ENCODE peak calls at places on chromosomes 2 and 18, in four cellular contexts. B is small intestine, A is psoas muscle, I is A673. W is an unnamed sample. For H3K36me3, the result is how much of the 10 kb centered on the place peaks cover.

GRCh38 chr2:95062716-95063400 is 37.4 kb downstream of the MAL start:
- DNase-seq in I (no peak), B (no peak), A (no peak), W (peak)

GRCh38 chr18:47286776-47287410 is 35.4 kb upstream of the SKOR2 start:
- DNase-seq in B (no peak), A (no peak), I (no peak), W (no peak)

GRCh38 chr2:218257390-218257981 is 3.3 kb upstream of the GPBAR1 start:
- DNase-seq in A (no peak), I (peak), B (peak), W (no peak)

GRCh38 chr2:96533292-96534073 is 3.1 kb upstream of the ARID5A start:
- DNase-seq in A (peak), I (peak), B (no peak), W (no peak)

GRCh38 chr2:11833601-11834000 is 87.2 kb downstream of the LPIN1 start:
- DNase-seq in B (no peak), A (no peak), I (peak), W (no peak)

GRCh38 chr2:235692671-235693171 is 198.9 kb downstream of the AGAP1 start:
- DNase-seq in I (no peak), B (peak), A (no peak), W (no peak)

GRCh38 chr2:203547356-203547755 is 12.3 kb upstream of the RAPH1 start:
- DNase-seq in B (no peak), I (peak), A (no peak), W (no peak)

GRCh38 chr2:239621611-239622010 is 220.8 kb upstream of the HDAC4 start:
- DNase-seq in I (no peak), A (no peak), B (no peak), W (peak)

GRCh38 chr2:55923091-55923977 is at the start of gene EFEMP1:
- DNase-seq in B (no peak), A (peak), I (no peak), W (no peak)

GRCh38 chr2:164784376-164784775 is 57.2 kb downstream of the COBLL1 start:
- DNase-seq in I (no peak), B (no peak), A (no peak), W (no peak)

GRCh38 chr2:73716518-73717250 is 20.5 kb downstream of the TPRKB start:
- DNase-seq in I (no peak), A (no peak), B (peak), W (peak)

GRCh38 chr2:241892299-241893137 is 23.0 kb downstream of the RTP5 start:
- DNase-seq in B (no peak), I (no peak), A (peak), W (no peak)

GRCh38 chr2:65204461-65205230 is 23.0 kb upstream of the ACTR2 start:
- DNase-seq in B (peak), I (no peak), A (peak), W (no peak)

GRCh38 chr2:86825728-86826386 is 35.1 kb upstream of the CD8A start:
- DNase-seq in I (no peak), B (peak), A (no peak), W (no peak)

GRCh38 chr2:142714600-142714999 is 162.9 kb upstream of the KYNU start:
- DNase-seq in A (no peak), I (no peak), B (no peak), W (no peak)

GRCh38 chr2:127415593-127416485 is 2.4 kb upstream of the PROC start:
- DNase-seq in B (peak), A (peak), I (no peak), W (no peak)

GRCh38 chr2:160427629-160428424 is 65.8 kb downstream of the RBMS1 start:
- DNase-seq in B (peak), A (no peak), I (peak), W (no peak)

GRCh38 chr2:102442967-102443828 is 20.2 kb downstream of the IL18RAP start:
- DNase-seq in B (peak), A (no peak), I (peak), W (no peak)

GRCh38 chr2:2613279-2614199 is 282.5 kb upstream of the MYT1L start:
- DNase-seq in B (peak), A (peak), I (peak), W (peak)

GRCh38 chr18:59564516-59564915 is 132.7 kb downstream of the CCBE1 start:
- DNase-seq in B (no peak), I (no peak), A (no peak), W (no peak)

GRCh38 chr2:127733816-127734537 is 32.7 kb downstream of the SFT2D3 start:
- DNase-seq in I (no peak), B (no peak), A (no peak), W (no peak)

GRCh38 chr2:209473930-209474419 is 50.1 kb downstream of the MAP2 start:
- DNase-seq in I (peak), B (no peak), A (no peak), W (no peak)

GRCh38 chr18:68282232-68282631 is 432.7 kb downstream of the TMX3 start:
- DNase-seq in I (no peak), A (no peak), B (no peak), W (no peak)

GRCh38 chr2:66813525-66813924 is 378.6 kb downstream of the MEIS1 start:
- DNase-seq in B (no peak), A (no peak), I (no peak), W (no peak)

GRCh38 chr2:237214281-237214680 is 128.6 kb downstream of the COPS8 start:
- DNase-seq in I (no peak), A (no peak), B (no peak), W (peak)

GRCh38 chr18:42264467-42264866 is 309.4 kb downstream of the PIK3C3 start:
- DNase-seq in B (no peak), A (no peak), I (no peak), W (no peak)

GRCh38 chr2:208501217-208501616 is 94.6 kb downstream of the PTH2R start:
- DNase-seq in B (peak), A (no peak), I (peak), W (no peak)

GRCh38 chr2:237124820-237125219 is 39.1 kb downstream of the COPS8 start:
- DNase-seq in A (no peak), B (no peak), I (no peak), W (peak)

GRCh38 chr2:95309599-95309998 is 12.5 kb downstream of the KCNIP3 start:
- DNase-seq in I (no peak), A (no peak), B (no peak), W (no peak)

GRCh38 chr2:201130524-201131186 is 14.7 kb downstream of the CFLAR start:
- DNase-seq in B (no peak), A (no peak), I (no peak), W (no peak)

GRCh38 chr18:48622911-48623431 is 84.1 kb downstream of the CTIF start:
- DNase-seq in B (no peak), I (no peak), A (no peak), W (no peak)

GRCh38 chr18:48623468-48624220 is 84.8 kb downstream of the CTIF start:
- DNase-seq in I (no peak), A (no peak), B (no peak), W (no peak)

GRCh38 chr18:48619501-48619900 is 80.7 kb downstream of the CTIF start:
- DNase-seq in B (no peak), I (no peak), A (no peak), W (no peak)

GRCh38 chr18:48621240-48621639 is 82.4 kb downstream of the CTIF start:
- DNase-seq in B (no peak), A (no peak), I (no peak), W (no peak)

DNA sequence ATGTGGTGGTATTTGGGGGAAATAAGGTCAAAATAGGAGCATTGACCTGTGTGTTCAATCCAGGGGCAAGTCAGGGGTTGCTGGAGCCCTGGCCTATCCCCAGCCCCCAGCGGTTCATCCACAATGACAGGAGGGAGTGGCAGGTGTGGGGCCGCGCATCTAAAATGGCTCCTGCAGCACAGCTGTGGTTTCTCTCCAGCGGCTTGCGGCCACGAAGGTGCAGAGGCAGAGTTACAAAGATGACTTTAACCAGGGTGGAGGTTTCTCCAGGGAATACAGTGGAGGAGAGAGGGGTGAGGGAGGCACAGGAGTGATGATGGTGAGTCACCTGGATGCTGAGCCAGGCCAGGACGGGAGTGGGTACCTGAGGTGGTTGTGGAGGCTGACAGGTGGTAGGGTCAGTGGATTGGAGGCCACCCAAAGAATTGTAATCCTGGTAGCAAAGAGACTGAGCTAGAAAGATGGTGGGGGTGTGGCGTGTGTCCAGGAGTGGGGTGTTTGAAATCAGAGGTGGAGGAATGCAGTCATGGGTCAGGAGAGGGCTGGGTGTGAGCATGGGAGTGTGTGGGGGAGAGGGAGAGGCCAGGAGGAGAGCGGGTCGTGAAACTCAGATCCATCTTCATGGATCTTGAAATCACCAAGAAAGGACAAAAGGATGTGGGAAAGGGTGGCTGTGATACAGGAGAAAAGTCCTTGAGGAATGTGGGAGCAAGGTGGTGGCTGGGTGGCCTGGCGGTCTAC is 83.2 kb downstream of the CTIF start:
- DNase-seq in A (no peak), I (no peak), B (no peak), W (no peak)
- H3K4me3 ChIP-seq in A (no peak), I (no peak), B (no peak), W (no peak)

GRCh38 chr2:46999857-47000678 is 84.5 kb upstream of the MCFD2 start:
- DNase-seq in B (no peak), I (no peak), A (no peak), W (no peak)

GRCh38 chr2:47002480-47003381 is 87.1 kb upstream of the MCFD2 start:
- DNase-seq in A (peak), B (no peak), I (peak), W (no peak)

GRCh38 chr2:47002031-47002430 is 86.4 kb upstream of the MCFD2 start:
- DNase-seq in I (no peak), A (no peak), B (no peak), W (no peak)

GRCh38 chr2:46999084-46999483 is 83.5 kb upstream of the MCFD2 start:
- DNase-seq in I (no peak), B (no peak), A (no peak), W (no peak)

DNA sequence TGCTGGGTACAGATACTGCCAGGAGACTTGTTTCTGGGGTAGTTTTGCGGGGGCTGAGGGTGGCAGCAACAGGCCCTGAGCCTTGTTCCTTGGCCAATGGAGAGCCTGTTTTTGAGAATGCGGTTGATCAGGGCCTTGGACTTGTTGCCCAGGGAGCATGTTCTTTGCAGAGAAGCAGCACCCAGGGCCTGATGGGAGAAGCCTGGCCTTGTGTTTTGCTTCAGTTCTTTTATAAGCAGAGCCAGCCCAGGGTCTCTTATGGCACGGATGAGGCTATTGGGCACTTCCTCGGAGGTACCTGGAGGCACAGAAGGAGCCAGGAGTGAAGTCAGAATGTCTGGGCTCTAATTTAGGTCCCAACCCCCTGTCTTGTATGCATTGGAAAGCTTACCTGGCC is 85.1 kb upstream of the MCFD2 start:
- DNase-seq in B (no peak), A (no peak), I (no peak), W (no peak)
- H3K27ac ChIP-seq in B (no peak), A (no peak), I (no peak), W (no peak)

GRCh38 chr18:9058426-9058825 is 44.1 kb upstream of the NDUFV2 start:
- DNase-seq in I (no peak), A (no peak), B (no peak), W (no peak)
- H3K36me3 ChIP-seq in I (under half), A (under half), B (under half), W (under half)

GRCh38 chr2:113000436-113000835 is 4.8 kb upstream of the IL36A start:
- DNase-seq in A (no peak), I (no peak), B (no peak), W (no peak)

GRCh38 chr2:113009617-113010016 is 4.4 kb downstream of the IL36A start:
- DNase-seq in B (no peak), I (no peak), A (no peak), W (no peak)

GRCh38 chr2:113002677-113003076 is 2.6 kb upstream of the IL36A start:
- DNase-seq in B (no peak), A (no peak), I (no peak), W (no peak)

GRCh38 chr2:113007250-113007649 is 2.0 kb downstream of the IL36A start:
- DNase-seq in I (no peak), B (no peak), A (no peak), W (no peak)

DNA sequence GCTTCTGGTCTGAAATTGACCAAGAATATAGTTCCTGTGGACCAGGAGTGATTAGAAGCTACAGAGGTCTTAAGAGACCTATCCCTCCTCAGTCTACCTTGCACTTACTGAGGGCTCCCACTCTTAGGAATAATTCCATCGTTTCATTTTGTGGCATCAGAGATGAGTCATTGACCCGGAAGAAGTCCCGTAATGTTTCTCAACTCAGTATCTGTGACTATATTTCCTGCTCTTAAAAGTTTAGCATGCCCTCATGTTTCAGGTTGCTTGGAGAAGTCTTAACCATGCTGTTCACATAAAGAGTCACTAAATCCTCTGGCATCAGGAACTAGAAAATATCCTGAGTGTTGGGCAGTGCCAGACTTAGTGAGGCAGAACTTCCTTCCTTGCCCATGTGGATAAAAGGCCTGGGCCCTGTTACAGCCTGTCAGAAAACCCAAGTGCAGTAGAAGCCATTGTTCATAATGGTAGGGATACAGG is at the start of gene IL36A:
- DNase-seq in I (no peak), A (no peak), B (no peak), W (no peak)
- H3K4me3 ChIP-seq in I (no peak), A (no peak), B (no peak), W (no peak)

DNA sequence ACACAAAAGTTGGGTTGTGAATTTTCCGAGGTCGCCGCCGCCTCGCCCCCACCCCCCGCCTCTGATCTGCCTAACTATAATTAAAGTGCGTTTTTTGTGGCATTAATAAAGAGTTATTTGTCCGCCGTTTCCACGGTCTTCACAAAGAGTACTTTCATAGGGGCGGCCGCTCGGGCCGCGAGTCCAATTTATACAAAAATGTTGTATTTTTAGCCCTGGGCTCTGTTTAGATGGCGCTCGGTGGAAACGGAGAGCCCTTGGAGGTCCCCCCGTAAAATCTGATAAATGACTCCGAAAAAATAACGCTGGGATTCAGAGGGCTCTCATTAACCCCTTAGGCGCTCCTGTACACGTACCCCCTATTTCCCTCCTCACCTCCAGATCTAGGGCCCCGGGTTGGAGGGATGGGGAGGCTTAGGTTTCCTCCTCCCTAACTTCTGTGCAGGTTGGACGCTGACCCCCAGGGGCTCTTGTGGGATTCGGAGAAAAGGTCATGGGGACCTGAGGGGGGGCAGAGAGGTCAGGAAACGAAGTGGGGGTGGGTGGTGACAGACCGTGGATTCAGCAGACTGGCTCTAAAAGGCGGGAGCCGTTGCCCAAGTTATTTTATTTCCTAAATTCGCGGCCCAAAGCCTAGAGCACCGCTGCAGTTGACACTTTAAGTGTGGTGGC is 1.9 kb downstream of the CYP26B1 start:
- DNase-seq in A (no peak), B (no peak), I (peak), W (peak)
- H3K27ac ChIP-seq in A (no peak), B (no peak), I (no peak), W (peak)

GRCh38 chr18:8627107-8627472 is 17.9 kb downstream of the RAB12 start:
- DNase-seq in B (no peak), A (no peak), I (no peak), W (no peak)
- H3K36me3 ChIP-seq in B (under half), A (under half), I (under half), W (under half)